ENCODE peak calls at places on chromosomes 13 and 19, in four cellular contexts. Y is EH; F is stimulated activated CD4-positive, alpha-beta T cell treated with anti-CD3 and anti-CD28 coated beads, Interleukin-15, amount 100 ng/mL, for 48 hours; U is fibroblast of lung. W is an unnamed sample.

GRCh38 chr13:91406619-91407018 is 8.2 kb downstream of the GPC5 start:
- DNase-seq in Y (peak; percentile 48), F (no peak), U (peak; percentile 33), W (peak; percentile 6)

GRCh38 chr19:15285896-15286591 is 46.3 kb downstream of the BRD4 start:
- DNase-seq in U (no peak), F (no peak), Y (no peak), W (no peak)

GRCh38 chr19:6744381-6745288 is 5.2 kb downstream of the TRIP10 start:
- DNase-seq in F (no peak), U (peak; percentile 85), Y (peak; percentile 96), W (peak; percentile 72)

GRCh38 chr19:55066107-55066709 is 3.3 kb upstream of the RDH13 start:
- DNase-seq in U (no peak), F (no peak), Y (no peak), W (no peak)

GRCh38 chr19:42175952-42176648 is 41.4 kb downstream of the DEDD2 start:
- DNase-seq in F (no peak), U (peak; percentile 31), Y (peak; percentile 45), W (no peak)

GRCh38 chr13:111049791-111050538 is 65.1 kb upstream of the ARHGEF7 start:
- DNase-seq in F (no peak), U (no peak), Y (peak; percentile 33), W (no peak)

GRCh38 chr13:52599853-52600603 is 42.2 kb upstream of the HNRNPA1L2 start:
- DNase-seq in U (peak; percentile 35), Y (peak; percentile 50), F (no peak), W (no peak)

GRCh38 chr13:112451512-112452379 is 75.6 kb downstream of the SPACA7 start:
- DNase-seq in Y (no peak), U (no peak), F (no peak), W (no peak)

GRCh38 chr13:112755331-112755730 is 65.5 kb downstream of the ATP11A start:
- DNase-seq in F (no peak), U (no peak), Y (no peak), W (no peak)

GRCh38 chr19:10761443-10762242 is 43.8 kb downstream of the DNM2 start:
- DNase-seq in F (no peak), U (no peak), Y (no peak), W (no peak)

GRCh38 chr19:46493236-46494114 is 2.2 kb downstream of the PNMA8B start:
- DNase-seq in F (peak; percentile 22), U (no peak), Y (no peak), W (no peak)

GRCh38 chr13:22103046-22103445 is 432.2 kb downstream of the FGF9 start:
- DNase-seq in F (no peak), U (no peak), Y (no peak), W (no peak)